ENCODE peak calls at places on chromosomes 2 and 18, in five cellular contexts. S is stimulated activated CD4-positive, alpha-beta T cell treated with anti-CD3 and anti-CD28 coated beads, TNF-alpha, amount 100 ng/mL, for 24 hours; N is SW480; U is GM23248; Z is esophagus squamous epithelium. I is an unnamed sample.

GRCh38 chr18:78571831-78572347 is 407.7 kb upstream of the SALL3 start:
- DNase-seq in S (no peak), Z (no peak), N (no peak), U (no peak), I (no peak)

GRCh38 chr18:79872423-79872822 is 74.7 kb downstream of the KCNG2 start:
- DNase-seq in U (peak), S (no peak), Z (no peak), N (no peak), I (no peak)

GRCh38 chr2:200968735-200969134 is 5.3 kb upstream of the ORC2 start:
- DNase-seq in N (no peak), U (no peak), Z (no peak), S (no peak), I (no peak)

GRCh38 chr2:26578581-26578980 is 62.6 kb downstream of the CIB4 start:
- DNase-seq in U (no peak), N (no peak), Z (no peak), S (no peak), I (no peak)

GRCh38 chr2:406876-407275 is 119.0 kb upstream of the ALKAL2 start:
- DNase-seq in U (no peak), S (no peak), Z (no peak), N (peak), I (no peak)

GRCh38 chr2:209830722-209831465 is 59.3 kb downstream of the UNC80 start:
- DNase-seq in S (no peak), Z (no peak), U (no peak), N (no peak), I (no peak)

GRCh38 chr2:9251154-9252001 is 44.8 kb downstream of the ASAP2 start:
- DNase-seq in Z (no peak), U (peak), N (no peak), S (no peak), I (no peak)

GRCh38 chr2:20366672-20367116 is 16.1 kb upstream of the PUM2 start:
- DNase-seq in N (no peak), U (peak), Z (no peak), S (no peak), I (no peak)